ENCODE peak calls at places on chromosomes 11 and 22, in seven cellular contexts. A is A549, U is NB4, B is right atrium auricular region, H is fibroblast of lung, D is astrocyte of the cerebellum, E is esophagus squamous epithelium. S is an unnamed sample.

GRCh38 chr11:34492806-34493414 is 20.7 kb downstream of the ELF5 start:
- DNase-seq in A (peak; percentile 75), D (peak; percentile 64), E (no peak), H (peak; percentile 69), B (peak; percentile 75), U (peak; percentile 82), S (no peak)

GRCh38 chr11:123434911-123435310 is 4.8 kb downstream of the GRAMD1B start:
- DNase-seq in A (no peak), E (no peak), B (no peak), H (no peak), U (no peak), D (no peak), S (no peak)

GRCh38 chr22:26522012-26522411 is 9.7 kb upstream of the TFIP11 start:
- DNase-seq in B (no peak), U (no peak), H (no peak), A (no peak), E (no peak), D (no peak), S (no peak)

GRCh38 chr11:103923473-103923931 is 112.9 kb upstream of the DDI1 start:
- DNase-seq in E (no peak), D (no peak), A (peak; percentile 4), B (no peak), U (no peak), H (no peak), S (no peak)

GRCh38 chr11:130418756-130419155 is 9.7 kb downstream of the ADAMTS8 start:
- DNase-seq in B (no peak), U (no peak), E (no peak), A (no peak), H (peak; percentile 71), D (no peak), S (no peak)

GRCh38 chr22:37504964-37505363 is 14.3 kb downstream of the CARD10 start:
- DNase-seq in H (no peak), U (no peak), A (no peak), B (no peak), D (no peak), E (no peak), S (no peak)

GRCh38 chr22:35476341-35476740 is 64.3 kb upstream of the RASD2 start:
- DNase-seq in A (no peak), E (no peak), D (peak; percentile 23), H (no peak), B (no peak), U (no peak), S (no peak)

GRCh38 chr11:123202155-123202714 is 7.2 kb upstream of the CLMP start:
- DNase-seq in D (no peak), H (peak; percentile 80), U (no peak), A (no peak), E (no peak), B (peak; percentile 76), S (no peak)

GRCh38 chr11:134464196-134464595 is 52.2 kb upstream of the B3GAT1 start:
- DNase-seq in E (no peak), B (no peak), D (no peak), A (no peak), H (no peak), U (no peak), S (no peak)

DNA sequence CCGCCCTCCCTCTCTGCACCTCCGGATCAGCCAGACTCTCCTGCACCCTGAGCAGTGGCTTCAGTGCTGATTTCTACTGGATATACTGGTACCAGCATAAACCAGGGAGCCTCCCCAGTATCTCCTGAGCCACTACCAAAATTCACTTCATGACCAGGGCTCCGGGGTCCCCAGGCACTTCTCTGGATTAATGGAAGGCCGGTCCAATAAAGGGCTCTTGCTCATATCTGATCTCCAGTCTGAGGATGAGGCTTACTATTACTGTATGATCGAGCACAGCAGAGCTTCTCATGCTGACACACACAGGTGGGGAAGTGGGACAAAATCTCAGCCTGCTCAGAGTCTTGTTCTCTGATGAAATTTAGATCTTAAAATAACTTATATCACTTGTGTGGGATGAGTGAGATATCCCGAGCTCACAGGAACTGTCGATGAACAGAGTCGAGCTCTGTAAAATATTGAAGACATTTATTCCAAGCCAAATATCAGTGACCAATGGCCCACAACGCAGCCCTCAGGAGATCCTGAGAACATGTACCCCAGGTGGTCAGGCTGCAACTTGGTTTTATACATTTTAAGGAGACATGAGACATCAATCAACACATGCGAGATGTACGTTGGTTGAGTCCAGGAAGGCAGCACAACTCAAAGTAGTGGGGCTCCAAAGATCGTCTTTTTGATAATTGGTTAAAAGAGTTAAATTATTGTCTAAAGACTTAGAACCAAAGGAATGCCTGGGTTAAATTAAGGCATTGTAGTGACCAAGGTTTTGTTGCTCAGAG is 93.0 kb upstream of the TOP3B start:
- DNase-seq in U (no peak), E (no peak), B (peak; percentile 38), H (no peak), D (no peak), A (no peak), S (no peak)
- H3K4me3 ChIP-seq in U (no peak overlapping the region), E (no peak overlapping the region), B (no peak overlapping the region), H (no peak overlapping the region), D (no peak overlapping the region), A (no peak overlapping the region), S (no peak overlapping the region)

GRCh38 chr11:73383249-73384126 is 7.3 kb downstream of the RELT start:
- DNase-seq in U (no peak), H (peak; percentile 31), D (no peak), B (no peak), A (no peak), E (no peak), S (no peak)
- TF ChIP-seq CTCF in U (no peak), H (no peak), D (no peak), B (no peak), A (no peak), E (no peak), S (no peak)

DNA sequence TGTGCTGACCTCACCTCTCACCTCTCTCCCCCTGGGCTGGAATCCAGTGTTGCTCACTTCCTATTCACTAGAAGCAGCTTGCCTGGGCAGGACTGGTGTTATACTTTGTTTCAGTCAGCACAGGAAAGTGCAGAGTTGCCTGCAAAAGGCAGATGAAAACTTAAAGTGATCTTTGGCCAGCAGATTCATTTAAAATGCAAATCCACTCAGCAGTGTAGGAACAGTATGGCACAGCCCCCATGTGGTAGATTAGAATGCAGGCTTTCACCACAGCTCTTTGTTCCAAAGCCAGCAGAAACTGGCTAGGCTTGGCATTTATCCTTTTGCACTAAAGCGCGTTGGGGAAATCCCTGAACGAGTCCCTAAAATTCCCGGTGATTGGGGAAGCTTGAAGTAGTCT is 301.2 kb downstream of the OR4C45 start:
- DNase-seq in D (no peak), A (no peak), H (no peak), E (no peak), B (no peak), U (no peak), S (no peak)
- H3K4me3 ChIP-seq in D (no peak overlapping the region), A (no peak overlapping the region), H (no peak overlapping the region), E (no peak overlapping the region), B (no peak overlapping the region), U (no peak overlapping the region), S (no peak overlapping the region)

DNA sequence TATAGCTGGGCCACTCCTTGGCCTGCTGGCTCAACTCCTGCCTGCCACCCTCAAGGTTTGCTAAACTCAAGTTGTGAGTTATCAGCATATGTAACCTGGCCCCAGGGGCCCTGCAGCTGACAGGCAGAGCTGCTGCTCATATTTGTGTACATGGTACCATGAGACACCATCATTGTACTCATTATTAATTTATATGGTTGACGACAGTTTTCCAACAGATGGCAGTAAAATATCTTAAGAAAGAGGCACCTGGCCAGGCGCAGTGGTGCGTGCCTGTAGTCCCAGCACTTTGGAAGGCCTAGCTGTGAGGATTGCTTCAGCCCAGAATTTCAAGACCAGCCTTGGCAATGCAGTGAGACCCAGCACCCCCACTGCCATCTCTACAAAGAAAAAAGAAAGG is 11.4 kb upstream of the DENND5A start:
- DNase-seq in A (no peak), D (no peak), H (no peak), E (no peak), B (no peak), U (peak; percentile 49), S (no peak)
- TF ChIP-seq CTCF in A (peak; percentile 13), D (no peak), H (no peak), E (no peak), B (no peak), U (no peak), S (no peak)

GRCh38 chr11:110125632-110126031 is 32.4 kb downstream of the ZC3H12C start:
- DNase-seq in U (no peak), E (no peak), A (no peak), H (no peak), B (no peak), D (no peak), S (no peak)

GRCh38 chr11:110121204-110121603 is 28.0 kb downstream of the ZC3H12C start:
- DNase-seq in H (peak; percentile 80), U (no peak), B (no peak), E (no peak), D (peak; percentile 70), A (no peak), S (no peak)

GRCh38 chr11:110124605-110125004 is 31.4 kb downstream of the ZC3H12C start:
- DNase-seq in U (no peak), E (no peak), H (no peak), B (no peak), A (no peak), D (no peak), S (no peak)

GRCh38 chr11:110119317-110119716 is 26.1 kb downstream of the ZC3H12C start:
- DNase-seq in H (no peak), E (no peak), B (no peak), D (no peak), U (no peak), A (no peak), S (no peak)

GRCh38 chr11:110123003-110123402 is 29.8 kb downstream of the ZC3H12C start:
- DNase-seq in A (no peak), E (no peak), B (no peak), U (no peak), D (peak; percentile 35), H (peak; percentile 36), S (no peak)
- H3K4me3 ChIP-seq in A (no peak overlapping the region), E (no peak overlapping the region), B (no peak overlapping the region), U (no peak overlapping the region), D (no peak overlapping the region), H (no peak overlapping the region), S (no peak overlapping the region)

S was measured in vagina.